ENCODE peak calls at places on chromosomes 16 and 17, in four cellular contexts. R, P, L and X are unnamed samples. For H3K36me3, the result is how much of the 10 kb centered on the place peaks cover.

GRCh38 chr17:56593741-56594527 is 435 bp downstream of the NOG start:
- DNase-seq in P (peak), R (peak), L (peak), X (peak)

GRCh38 chr16:84617631-84618427 is at the start of gene COTL1:
- DNase-seq in P (peak), L (peak), R (peak), X (peak)

GRCh38 chr17:9968881-9969280 is 63.8 kb upstream of the RCVRN start:
- DNase-seq in L (no peak), P (no peak), R (no peak), X (no peak)

GRCh38 chr16:19876501-19877059 is 8.1 kb downstream of the GPRC5B start:
- DNase-seq in P (no peak), L (no peak), R (no peak), X (no peak)

GRCh38 chr17:39104657-39105056 is 46.8 kb downstream of the PLXDC1 start:
- DNase-seq in L (no peak), P (no peak), R (no peak), X (no peak)

GRCh38 chr17:29140051-29140582 is 40.1 kb downstream of the MYO18A start:
- DNase-seq in P (peak), L (no peak), R (no peak), X (peak)

GRCh38 chr17:76834889-76835288 is 33.3 kb upstream of the MGAT5B start:
- DNase-seq in R (no peak), P (no peak), L (no peak), X (no peak)

GRCh38 chr17:37240381-37240780 is 135.4 kb upstream of the C17orf78 start:
- DNase-seq in P (no peak), R (no peak), L (no peak), X (no peak)

GRCh38 chr17:65638221-65638940 is 76.9 kb upstream of the AXIN2 start:
- DNase-seq in P (no peak), L (peak), R (no peak), X (no peak)

GRCh38 chr16:1526608-1527555 is 6.6 kb upstream of the TMEM204 start:
- DNase-seq in L (no peak), P (no peak), R (no peak), X (no peak)

GRCh38 chr17:44655983-44656700 is at the start of gene MEIOC:
- DNase-seq in L (no peak), P (no peak), R (no peak), X (no peak)

GRCh38 chr17:74833501-74834361 is 26.0 kb downstream of the GRIN2C start:
- DNase-seq in P (peak), L (no peak), R (no peak), X (no peak)

GRCh38 chr16:3879887-3880564 is 487 bp downstream of the CREBBP start:
- DNase-seq in L (no peak), R (peak), P (peak), X (peak)

GRCh38 chr17:58332720-58333395 is 4.3 kb upstream of the TSPOAP1 start:
- DNase-seq in L (no peak), R (no peak), P (no peak), X (peak)

GRCh38 chr16:81987121-81987520 is 24.1 kb downstream of the SDR42E1 start:
- DNase-seq in P (no peak), R (no peak), L (no peak), X (no peak)

GRCh38 chr17:39618252-39618913 is 8.4 kb upstream of the PPP1R1B start:
- DNase-seq in R (no peak), L (no peak), P (no peak), X (peak)

GRCh38 chr16:69243479-69243878 is 56.5 kb downstream of the SNTB2 start:
- DNase-seq in L (no peak), P (no peak), R (no peak), X (no peak)

GRCh38 chr17:10463402-10463801 is 6.0 kb downstream of the MYH4 start:
- DNase-seq in P (no peak), L (no peak), R (no peak), X (no peak)

GRCh38 chr16:54591816-54592246 is 305.2 kb upstream of the IRX3 start:
- DNase-seq in P (no peak), L (no peak), R (no peak), X (no peak)

GRCh38 chr16:85369741-85370528 is 243.2 kb upstream of the GSE1 start:
- DNase-seq in P (peak), R (peak), L (peak), X (peak)

GRCh38 chr16:56753410-56753809 is 23.5 kb downstream of the NUP93 start:
- DNase-seq in R (no peak), L (no peak), P (no peak), X (no peak)

GRCh38 chr17:28471127-28471453 is 2.4 kb upstream of the SLC13A2 start:
- DNase-seq in L (no peak), R (no peak), P (no peak), X (no peak)

GRCh38 chr17:7825206-7825980 is 8.6 kb upstream of the KDM6B start:
- DNase-seq in L (peak), P (no peak), R (no peak), X (no peak)

GRCh38 chr16:30567991-30568638 is 3.4 kb downstream of the ZNF688 start:
- DNase-seq in P (no peak), R (no peak), L (peak), X (no peak)

GRCh38 chr16:56190903-56191806 is at the start of gene GNAO1:
- DNase-seq in L (no peak), R (peak), P (peak), X (peak)

GRCh38 chr16:75810342-75810741 is 84.1 kb upstream of the CPHXL start:
- DNase-seq in L (no peak), R (no peak), P (no peak), X (no peak)

GRCh38 chr17:44209786-44210341 is 9.6 kb downstream of the UBTF start:
- DNase-seq in L (no peak), R (no peak), P (no peak), X (no peak)

GRCh38 chr17:59804910-59805381 is 87.8 kb downstream of the TUBD1 start:
- DNase-seq in L (no peak), R (no peak), P (no peak), X (no peak)

GRCh38 chr17:21510686-21511367 is 134.7 kb downstream of the KCNJ12 start:
- DNase-seq in L (no peak), R (no peak), P (no peak), X (no peak)

GRCh38 chr17:76523084-76524037 is 14.1 kb downstream of the CYGB start:
- DNase-seq in P (peak), R (no peak), L (peak), X (peak)

GRCh38 chr17:66466933-66467367 is 164.5 kb downstream of the PRKCA start:
- DNase-seq in L (peak), R (peak), P (no peak), X (no peak)

GRCh38 chr16:80029706-80030481 is 429.4 kb upstream of the MAF start:
- DNase-seq in L (no peak), P (no peak), R (no peak), X (no peak)

GRCh38 chr17:38663125-38663751 is 11.5 kb downstream of the EPOP start:
- DNase-seq in R (peak), L (peak), P (peak), X (peak)

GRCh38 chr17:12730931-12731521 is 58.3 kb upstream of the ARHGAP44 start:
- DNase-seq in L (no peak), P (peak), R (peak), X (peak)

GRCh38 chr17:42183741-42184711 is 1.2 kb downstream of the HCRT start:
- DNase-seq in P (peak), L (peak), R (peak), X (peak)

GRCh38 chr16:15773964-15774363 is 82.9 kb downstream of the MYH11 start:
- DNase-seq in L (no peak), P (no peak), R (no peak), X (no peak)

GRCh38 chr16:15775663-15776304 is 81.0 kb downstream of the MYH11 start:
- DNase-seq in P (no peak), L (no peak), R (no peak), X (peak)

DNA sequence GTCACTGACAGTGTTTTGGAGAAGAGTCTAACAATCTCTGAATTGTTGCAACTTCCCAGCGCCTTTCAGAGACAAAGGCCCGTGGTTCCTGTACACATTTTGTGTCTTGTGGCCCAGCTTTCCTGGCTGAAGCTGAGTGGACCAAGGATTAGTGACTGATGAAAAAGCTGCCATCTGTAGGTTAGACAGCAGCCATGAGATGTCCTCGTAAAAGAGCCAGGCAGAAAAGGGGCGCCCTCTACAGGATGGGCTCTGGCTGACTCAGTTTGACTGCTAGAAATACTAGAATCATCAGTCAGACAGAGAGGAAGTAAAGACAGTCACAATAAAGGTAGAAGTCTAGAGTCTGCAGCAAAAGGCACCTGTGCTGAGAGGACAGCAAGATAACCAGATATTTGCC is 26.5 kb upstream of the NF1 start:
- DNase-seq in L (peak), P (no peak), R (peak), X (no peak)
- TF ChIP-seq CTCF in L (peak), P (no peak), R (peak), X (peak)

DNA sequence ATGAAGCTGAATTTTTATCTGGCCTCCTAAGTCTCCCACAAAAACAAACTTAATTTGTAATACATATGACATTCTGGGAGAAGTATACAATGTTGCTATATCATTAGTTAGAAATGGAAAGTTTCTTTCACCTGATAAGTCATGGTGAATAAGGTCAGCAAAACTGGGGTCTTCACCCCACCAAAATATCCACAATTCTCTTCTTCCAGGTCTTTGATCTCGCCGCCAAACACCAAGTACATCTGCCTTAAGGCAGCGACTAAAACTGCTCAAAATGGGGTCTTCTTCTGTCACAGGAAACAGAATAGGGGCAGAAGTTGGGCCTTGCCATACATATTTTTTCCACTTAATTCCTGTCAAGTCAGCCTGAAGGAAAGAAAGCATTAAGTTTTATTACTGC is 2.1 kb downstream of the MED13 start:
- DNase-seq in P (no peak), R (no peak), L (no peak), X (no peak)
- H3K36me3 ChIP-seq in P (under half), R (under half), L (under half), X (under half)

DNA sequence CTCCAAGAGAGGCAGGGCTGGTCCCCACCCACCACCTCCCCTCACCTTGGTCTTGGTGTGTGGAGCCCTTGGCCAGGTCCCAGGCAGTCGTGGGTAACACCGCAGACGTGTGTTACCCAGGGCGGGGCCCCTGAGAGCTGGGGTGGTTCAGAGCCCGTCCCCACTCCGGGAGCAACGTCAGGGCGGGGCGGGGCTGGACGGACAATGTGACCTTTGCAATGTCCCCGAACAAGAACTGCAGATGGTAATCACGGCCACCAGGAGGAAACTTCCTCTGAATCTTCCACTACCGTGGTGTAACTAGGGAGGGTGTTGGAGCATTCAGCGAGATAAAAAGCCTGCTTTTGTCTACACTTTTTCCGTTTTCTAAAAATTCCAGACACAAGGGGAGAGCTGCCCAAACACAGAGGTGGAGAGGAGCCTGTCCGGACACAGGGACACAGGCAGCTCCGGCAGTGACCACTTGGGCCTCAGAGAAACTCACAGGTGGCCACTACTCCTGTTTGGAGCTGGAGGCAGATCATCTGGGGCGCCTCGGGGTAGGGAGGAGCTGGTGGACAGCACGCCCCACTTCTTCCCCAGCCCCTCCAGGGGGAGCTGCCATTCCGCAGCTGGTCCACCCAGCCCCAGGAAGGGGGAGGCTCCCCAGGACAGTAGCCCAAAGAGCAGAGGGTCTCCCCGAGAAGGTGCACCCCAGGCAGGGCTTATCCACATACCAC is 14.2 kb upstream of the SLC38A10 start:
- DNase-seq in L (peak), R (peak), P (peak), X (peak)
- TF ChIP-seq CTCF in L (peak), R (peak), P (peak), X (peak)

DNA sequence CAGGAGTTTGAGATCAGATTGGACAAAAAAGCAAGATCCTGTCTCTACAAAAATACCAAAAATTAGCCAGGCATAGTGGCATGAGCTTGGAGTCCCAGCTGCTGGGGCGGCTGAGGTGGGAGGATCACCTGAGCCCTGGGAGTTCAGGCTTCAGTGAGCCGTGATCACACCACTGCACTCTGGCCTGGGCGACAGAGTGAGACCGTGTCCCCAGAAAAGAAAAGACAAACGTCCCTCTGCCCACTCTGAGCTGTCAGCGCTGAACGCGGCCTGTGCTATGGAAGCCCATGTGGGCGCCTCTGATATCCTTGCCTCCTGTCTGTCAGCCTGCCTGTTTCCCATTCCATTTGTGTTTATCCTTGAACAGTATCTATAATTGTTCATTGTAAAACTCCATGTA is 50.8 kb downstream of the FOXK2 start:
- DNase-seq in R (no peak), L (no peak), P (peak), X (peak)
- H3K36me3 ChIP-seq in R (under half), L (under half), P (half or more), X (under half)

DNA sequence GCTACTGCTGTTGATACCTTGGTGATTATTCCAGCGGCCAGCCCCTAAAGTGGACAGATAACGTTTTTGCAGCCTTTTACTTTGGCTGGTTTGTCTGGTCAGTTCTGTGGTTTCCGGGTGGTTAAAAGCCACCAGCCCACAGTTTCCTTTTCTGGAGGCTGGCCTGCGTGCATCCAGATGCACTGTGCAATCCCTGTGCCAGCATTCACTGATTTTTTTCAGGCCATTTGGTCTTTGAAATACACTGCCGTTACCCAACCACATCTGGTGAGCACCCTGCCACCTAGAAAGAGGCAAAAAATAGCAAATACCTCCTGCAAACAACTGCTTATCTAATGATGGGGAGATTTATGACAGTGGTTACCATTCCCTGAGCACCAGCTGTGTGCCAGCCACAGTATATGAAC is 797 bp downstream of the NUDT7 start:
- DNase-seq in P (no peak), R (no peak), L (no peak), X (no peak)
- TF ChIP-seq CTCF in P (no peak), R (no peak), L (no peak), X (no peak)

DNA sequence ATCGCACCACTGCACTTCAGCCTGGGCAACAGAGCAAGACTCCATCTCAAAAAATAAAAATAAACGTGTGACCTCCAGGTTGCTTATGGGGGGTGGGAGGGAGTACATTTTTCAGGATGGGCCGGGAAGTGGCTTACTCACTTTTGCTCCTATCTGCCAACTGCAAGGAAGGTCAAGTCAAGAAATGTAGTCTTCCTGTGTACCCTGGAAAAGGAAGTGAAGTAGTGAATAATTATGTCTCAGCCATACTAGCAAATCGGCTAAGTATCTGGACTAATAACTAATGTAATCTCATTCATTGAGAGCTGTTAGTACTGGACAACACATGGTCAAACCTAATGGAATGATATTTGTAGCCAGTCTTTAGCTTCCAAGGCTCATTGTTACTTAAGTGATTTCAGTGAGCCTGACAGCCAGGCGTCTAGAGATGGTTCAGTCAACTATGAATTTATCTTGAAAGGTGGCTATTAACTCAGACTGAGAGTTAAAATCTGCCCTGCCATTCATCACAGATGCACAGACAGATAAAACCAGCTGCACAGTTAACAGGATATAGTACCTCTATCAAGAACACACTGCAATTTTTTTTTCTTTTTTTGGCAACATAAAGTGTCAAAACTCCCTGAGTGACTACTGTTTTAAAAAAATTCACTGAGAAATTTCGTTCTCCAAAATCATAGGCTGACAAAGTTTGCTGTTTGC is 3.7 kb upstream of the TACO1 start:
- DNase-seq in P (no peak), L (no peak), R (no peak), X (no peak)
- H3K36me3 ChIP-seq in P (under half), L (under half), R (under half), X (under half)

DNA sequence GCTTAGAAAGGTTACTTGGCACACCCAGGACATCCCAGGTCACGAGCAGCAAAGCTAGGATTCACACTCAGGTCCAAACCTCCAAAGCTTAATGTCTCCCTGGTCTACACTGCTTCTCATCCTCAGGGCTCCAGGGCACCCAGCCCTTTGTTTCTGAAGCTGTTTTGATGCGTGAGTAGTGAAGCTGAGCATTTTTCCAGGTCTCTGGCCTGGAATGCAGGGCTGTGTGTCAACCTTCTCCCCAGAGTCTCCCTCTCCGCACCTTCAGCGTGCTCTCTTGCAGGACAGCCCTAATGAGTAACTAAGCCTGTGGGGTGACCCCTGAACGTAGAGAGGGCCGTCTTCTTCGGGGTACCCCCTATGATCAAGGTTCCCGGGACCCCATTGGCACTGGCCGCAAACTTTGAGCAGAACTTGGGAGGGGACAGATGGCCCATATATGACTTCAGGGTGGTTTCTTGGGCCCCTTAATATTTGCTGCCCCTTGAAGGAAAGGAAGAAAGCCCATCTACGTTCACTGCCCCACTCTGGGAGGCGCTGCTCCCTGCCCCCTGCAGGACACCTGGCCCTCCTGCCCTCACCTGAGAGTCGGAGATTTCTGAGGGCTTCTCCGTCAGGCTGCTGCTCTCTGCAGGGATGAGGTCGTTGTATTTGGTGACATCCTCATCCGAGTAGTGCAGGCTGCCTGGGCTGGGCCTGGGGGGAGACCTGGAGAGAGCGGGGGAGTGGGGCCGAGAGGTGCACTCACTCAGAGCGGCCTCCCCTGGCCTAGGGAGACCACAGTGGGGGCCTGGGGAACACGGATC is 36.4 kb upstream of the CDC42EP4 start:
- DNase-seq in R (no peak), P (no peak), L (no peak), X (no peak)
- TF ChIP-seq CTCF in R (no peak), P (no peak), L (peak), X (no peak)